ENCODE peak calls at places on chromosomes 12 and 14, in seven cellular contexts. T is K562, B is HepG2, V is HCT116, N is SK-N-SH, Y is GM12878, K is H1. R is an unnamed sample.

GRCh38 chr14:32565256-32565655 is 236.2 kb downstream of the AKAP6 start:
- DNase-seq in T (no peak), B (no peak), V (no peak), N (peak; percentile 12), Y (no peak), K (no peak), R (no peak)

GRCh38 chr12:78865297-78865955 is 852 bp downstream of the SYT1 start:
- DNase-seq in T (no peak), B (no peak), V (no peak), N (no peak), Y (no peak), K (no peak), R (no peak)

GRCh38 chr14:74915426-74915825 is 7.6 kb downstream of the RPS6KL1 start:
- DNase-seq in T (no peak), B (no peak), V (no peak), N (no peak), Y (no peak), K (no peak), R (no peak)

GRCh38 chr14:92635031-92635430 is 113.4 kb downstream of the LGMN start:
- DNase-seq in T (no peak), B (no peak), V (no peak), N (no peak), Y (no peak), K (no peak), R (no peak)

GRCh38 chr12:32891956-32892355 is 4.6 kb downstream of the PKP2 start:
- DNase-seq in T (no peak), B (peak; percentile 75), V (no peak), N (no peak), Y (no peak), K (no peak), R (no peak)

GRCh38 chr12:71447691-71448660 is 8.4 kb downstream of the LGR5 start:
- DNase-seq in T (no peak), B (no peak), V (no peak), N (no peak), Y (no peak), K (no peak), R (no peak)

GRCh38 chr14:72369106-72369505 is 436.9 kb downstream of the RGS6 start:
- DNase-seq in T (no peak), B (no peak), V (no peak), N (no peak), Y (no peak), K (no peak), R (no peak)

GRCh38 chr14:50270932-50271331 is 39.6 kb upstream of the SOS2 start:
- DNase-seq in T (no peak), B (no peak), V (no peak), N (no peak), Y (no peak), K (no peak), R (no peak)

GRCh38 chr12:107282628-107283027 is 189.3 kb upstream of the CRY1 start:
- DNase-seq in T (no peak), B (no peak), V (no peak), N (no peak), Y (no peak), K (no peak), R (no peak)

GRCh38 chr14:103519837-103520212 is 2.8 kb downstream of the CKB start:
- DNase-seq in T (no peak), B (no peak), V (no peak), N (peak; percentile 30), Y (no peak), K (no peak), R (no peak)

GRCh38 chr14:98137626-98138025 is 1134.4 kb downstream of the BCL11B start:
- DNase-seq in T (no peak), B (no peak), V (no peak), N (no peak), Y (no peak), K (no peak), R (no peak)

GRCh38 chr12:110345176-110345651 is 58.3 kb downstream of the ANAPC7 start:
- DNase-seq in T (no peak), B (peak; percentile 97), V (no peak), N (no peak), Y (no peak), K (no peak), R (peak; percentile 97)

GRCh38 chr14:51053157-51053556 is 41.7 kb downstream of the TRIM9 start:
- DNase-seq in T (no peak), B (no peak), V (no peak), N (no peak), Y (no peak), K (no peak), R (no peak)

GRCh38 chr12:103840399-103840880 is 594 bp downstream of the NT5DC3 start:
- DNase-seq in T (peak; percentile 40), B (no peak), V (no peak), N (peak; percentile 74), Y (no peak), K (no peak), R (no peak)

GRCh38 chr12:54447917-54448316 is 25.5 kb downstream of the GTSF1 start:
- DNase-seq in T (no peak), B (no peak), V (no peak), N (no peak), Y (no peak), K (no peak), R (no peak)

GRCh38 chr12:88225776-88226175 is 83.7 kb downstream of the TMTC3 start:
- DNase-seq in T (no peak), B (no peak), V (no peak), N (no peak), Y (no peak), K (no peak), R (no peak)

GRCh38 chr12:65685514-65685913 is 138.8 kb upstream of the HMGA2 start:
- DNase-seq in T (peak; percentile 20), B (peak; percentile 24), V (peak; percentile 29), N (peak; percentile 7), Y (no peak), K (no peak), R (no peak)

GRCh38 chr12:113837528-113838296 is 128.4 kb downstream of the RBM19 start:
- DNase-seq in T (no peak), B (no peak), V (no peak), N (no peak), Y (no peak), K (no peak), R (no peak)

GRCh38 chr12:120710805-120711296 is 593 bp downstream of the UNC119B start:
- DNase-seq in T (peak; percentile 59), B (no peak), V (no peak), N (peak; percentile 56), Y (no peak), K (no peak), R (peak; percentile 42)

GRCh38 chr14:85142982-85143381 is 387.0 kb upstream of the FLRT2 start:
- DNase-seq in T (no peak), B (no peak), V (no peak), N (no peak), Y (no peak), K (no peak), R (no peak)

GRCh38 chr14:104676130-104676693 is 13.2 kb upstream of the INF2 start:
- DNase-seq in T (no peak), B (no peak), V (no peak), N (no peak), Y (no peak), K (no peak), R (no peak)
- TF ChIP-seq JUND in T (no peak), B (no peak), V (no peak), N (no peak), Y (no peak), K (no peak), R (no peak)

DNA sequence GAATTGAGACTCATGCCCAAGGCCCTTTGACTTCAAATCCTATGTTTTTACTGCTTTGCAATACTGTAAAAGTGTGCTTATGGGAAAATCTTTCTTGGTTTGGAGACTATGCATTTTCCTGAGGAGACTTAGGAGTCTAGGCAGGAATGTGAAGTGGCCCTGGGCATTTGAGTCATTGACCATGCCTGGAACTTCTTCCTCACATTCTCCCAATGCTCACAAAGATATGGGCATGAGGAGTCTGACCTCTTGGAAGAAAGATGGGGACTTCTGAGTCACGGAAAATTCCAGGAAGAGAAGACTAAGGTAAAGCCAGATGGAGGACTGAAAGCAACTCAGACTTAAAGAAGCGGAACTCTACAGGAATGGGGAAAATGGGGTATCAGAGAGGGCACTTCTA is 38.2 kb upstream of the ZNF641 start:
- DNase-seq in T (no peak), B (no peak), V (no peak), N (no peak), Y (no peak), K (no peak), R (no peak)
- TF ChIP-seq JUND in T (no peak), B (no peak), V (no peak), N (no peak), Y (no peak), K (no peak), R (no peak)

GRCh38 chr12:12240671-12241345 is 26.0 kb downstream of the LRP6 start:
- DNase-seq in T (no peak), B (peak; percentile 96), V (no peak), N (peak; percentile 18), Y (no peak), K (no peak), R (no peak)
- TF ChIP-seq JUND in T (no peak), B (no peak), V (no peak), N (no peak), Y (no peak), K (no peak), R (no peak)

GRCh38 chr12:1829306-1829900 is 9.0 kb downstream of the LRTM2 start:
- DNase-seq in T (no peak), B (no peak), V (no peak), N (no peak), Y (no peak), K (no peak), R (no peak)
- TF ChIP-seq JUND in T (no peak), B (no peak), V (no peak), N (no peak), Y (no peak), K (no peak), R (no peak)

GRCh38 chr12:95240556-95240955 is 22.9 kb downstream of the VEZT start:
- DNase-seq in T (no peak), B (no peak), V (no peak), N (no peak), Y (no peak), K (no peak), R (no peak)
- TF ChIP-seq JUND in T (no peak), B (no peak), V (no peak), N (no peak), Y (no peak), K (no peak), R (no peak)

GRCh38 chr12:95182868-95183415 is 34.3 kb downstream of the FGD6 start:
- DNase-seq in T (no peak), B (no peak), V (peak; percentile 92), N (no peak), Y (no peak), K (no peak), R (no peak)
- TF ChIP-seq JUND in T (peak; percentile 97), B (no peak), V (peak; percentile 99), N (peak; percentile 27), Y (no peak), K (no peak), R (no peak)

GRCh38 chr12:46126050-46126727 is 135.8 kb upstream of the SCAF11 start:
- DNase-seq in T (no peak), B (no peak), V (no peak), N (no peak), Y (no peak), K (no peak), R (no peak)

GRCh38 chr12:46124132-46124847 is 133.9 kb upstream of the SCAF11 start:
- DNase-seq in T (no peak), B (no peak), V (no peak), N (no peak), Y (no peak), K (no peak), R (no peak)

GRCh38 chr12:46124848-46125619 is 134.7 kb upstream of the SCAF11 start:
- DNase-seq in T (peak; percentile 35), B (peak; percentile 59), V (peak; percentile 80), N (peak; percentile 39), Y (no peak), K (no peak), R (peak; percentile 38)
- TF ChIP-seq JUND in T (no peak), B (no peak), V (no peak), N (no peak), Y (no peak), K (peak; percentile 96), R (no peak)

R was measured in T47D.